ENCODE peak calls at places on chromosomes 5 and 9, in eight cellular contexts. One of them, this sample, is unnamed.

GRCh38 chr5:138952962-138953361 is 77.8 kb upstream of the LRRTM2 start:
- DNase-seq in naive thymus-derived CD8-positive, alpha-beta T cell: no peak
- DNase-seq in AG10803: no peak
- DNase-seq in NCI-H1092 treated with DMSO at 0.1 percent for 48 hours: peak
- DNase-seq in heart left ventricle: no peak
- DNase-seq in activated naive CD4-positive, alpha-beta T cell treated with Interleukin-2 at 50 U/mL for 16 hours: no peak
- DNase-seq in brain microvascular endothelial cell: no peak
- DNase-seq in DMS153: no peak
- DNase-seq in this sample: no peak

GRCh38 chr5:96687812-96688453 is 25.8 kb downstream of the CAST start:
- DNase-seq in heart left ventricle: no peak
- DNase-seq in NCI-H1092 treated with DMSO at 0.1 percent for 48 hours: peak
- DNase-seq in DMS153: peak
- DNase-seq in brain microvascular endothelial cell: peak
- DNase-seq in naive thymus-derived CD8-positive, alpha-beta T cell: no peak
- DNase-seq in AG10803: peak
- DNase-seq in activated naive CD4-positive, alpha-beta T cell treated with Interleukin-2 at 50 U/mL for 16 hours: no peak
- DNase-seq in this sample: peak

GRCh38 chr5:59069438-59070079 is 486.7 kb downstream of the RAB3C start:
- DNase-seq in brain microvascular endothelial cell: peak
- DNase-seq in NCI-H1092 treated with DMSO at 0.1 percent for 48 hours: no peak
- DNase-seq in heart left ventricle: peak
- DNase-seq in activated naive CD4-positive, alpha-beta T cell treated with Interleukin-2 at 50 U/mL for 16 hours: no peak
- DNase-seq in AG10803: peak
- DNase-seq in DMS153: no peak
- DNase-seq in naive thymus-derived CD8-positive, alpha-beta T cell: no peak
- DNase-seq in this sample: no peak

GRCh38 chr5:168366124-168366523 is 74.7 kb downstream of the WWC1 start:
- DNase-seq in NCI-H1092 treated with DMSO at 0.1 percent for 48 hours: no peak
- DNase-seq in brain microvascular endothelial cell: peak
- DNase-seq in DMS153: no peak
- DNase-seq in heart left ventricle: no peak
- DNase-seq in activated naive CD4-positive, alpha-beta T cell treated with Interleukin-2 at 50 U/mL for 16 hours: no peak
- DNase-seq in naive thymus-derived CD8-positive, alpha-beta T cell: no peak
- DNase-seq in AG10803: peak
- DNase-seq in this sample: no peak

GRCh38 chr9:126472446-126472845 is 141.3 kb upstream of the LMX1B start:
- DNase-seq in activated naive CD4-positive, alpha-beta T cell treated with Interleukin-2 at 50 U/mL for 16 hours: no peak
- DNase-seq in heart left ventricle: no peak
- DNase-seq in naive thymus-derived CD8-positive, alpha-beta T cell: no peak
- DNase-seq in DMS153: no peak
- DNase-seq in NCI-H1092 treated with DMSO at 0.1 percent for 48 hours: no peak
- DNase-seq in brain microvascular endothelial cell: no peak
- DNase-seq in AG10803: no peak
- DNase-seq in this sample: no peak

GRCh38 chr9:113853333-113853732 is 22.8 kb upstream of the ZNF618 start:
- DNase-seq in DMS153: no peak
- DNase-seq in heart left ventricle: no peak
- DNase-seq in activated naive CD4-positive, alpha-beta T cell treated with Interleukin-2 at 50 U/mL for 16 hours: no peak
- DNase-seq in NCI-H1092 treated with DMSO at 0.1 percent for 48 hours: no peak
- DNase-seq in naive thymus-derived CD8-positive, alpha-beta T cell: no peak
- DNase-seq in brain microvascular endothelial cell: no peak
- DNase-seq in AG10803: peak
- DNase-seq in this sample: no peak

GRCh38 chr5:173187054-173187743 is 42.9 kb downstream of the BNIP1 start:
- DNase-seq in AG10803: no peak
- DNase-seq in NCI-H1092 treated with DMSO at 0.1 percent for 48 hours: no peak
- DNase-seq in activated naive CD4-positive, alpha-beta T cell treated with Interleukin-2 at 50 U/mL for 16 hours: no peak
- DNase-seq in brain microvascular endothelial cell: no peak
- DNase-seq in DMS153: no peak
- DNase-seq in naive thymus-derived CD8-positive, alpha-beta T cell: peak
- DNase-seq in heart left ventricle: no peak
- DNase-seq in this sample: no peak

GRCh38 chr5:74116266-74116665 is 490.3 kb downstream of the ARHGEF28 start:
- DNase-seq in DMS153: no peak
- DNase-seq in activated naive CD4-positive, alpha-beta T cell treated with Interleukin-2 at 50 U/mL for 16 hours: no peak
- DNase-seq in NCI-H1092 treated with DMSO at 0.1 percent for 48 hours: no peak
- DNase-seq in heart left ventricle: no peak
- DNase-seq in brain microvascular endothelial cell: peak
- DNase-seq in naive thymus-derived CD8-positive, alpha-beta T cell: no peak
- DNase-seq in AG10803: no peak
- DNase-seq in this sample: no peak

GRCh38 chr5:141121563-141121962 is at the start of gene PCDHB4:
- DNase-seq in AG10803: no peak
- DNase-seq in brain microvascular endothelial cell: no peak
- DNase-seq in DMS153: no peak
- DNase-seq in heart left ventricle: no peak
- DNase-seq in NCI-H1092 treated with DMSO at 0.1 percent for 48 hours: no peak
- DNase-seq in activated naive CD4-positive, alpha-beta T cell treated with Interleukin-2 at 50 U/mL for 16 hours: no peak
- DNase-seq in naive thymus-derived CD8-positive, alpha-beta T cell: no peak
- DNase-seq in this sample: no peak

GRCh38 chr9:114668146-114668545 is 10.5 kb upstream of the TEX53 start:
- DNase-seq in AG10803: no peak
- DNase-seq in naive thymus-derived CD8-positive, alpha-beta T cell: no peak
- DNase-seq in DMS153: no peak
- DNase-seq in activated naive CD4-positive, alpha-beta T cell treated with Interleukin-2 at 50 U/mL for 16 hours: no peak
- DNase-seq in brain microvascular endothelial cell: no peak
- DNase-seq in heart left ventricle: no peak
- DNase-seq in NCI-H1092 treated with DMSO at 0.1 percent for 48 hours: no peak
- DNase-seq in this sample: no peak

GRCh38 chr5:116718317-116718716 is 143.7 kb upstream of the SEMA6A start:
- DNase-seq in NCI-H1092 treated with DMSO at 0.1 percent for 48 hours: no peak
- DNase-seq in naive thymus-derived CD8-positive, alpha-beta T cell: no peak
- DNase-seq in activated naive CD4-positive, alpha-beta T cell treated with Interleukin-2 at 50 U/mL for 16 hours: no peak
- DNase-seq in heart left ventricle: no peak
- DNase-seq in DMS153: no peak
- DNase-seq in brain microvascular endothelial cell: no peak
- DNase-seq in AG10803: no peak
- DNase-seq in this sample: no peak

GRCh38 chr9:121156263-121156731 is 45.4 kb downstream of the RAB14 start:
- DNase-seq in heart left ventricle: no peak
- DNase-seq in activated naive CD4-positive, alpha-beta T cell treated with Interleukin-2 at 50 U/mL for 16 hours: no peak
- DNase-seq in naive thymus-derived CD8-positive, alpha-beta T cell: no peak
- DNase-seq in AG10803: peak
- DNase-seq in NCI-H1092 treated with DMSO at 0.1 percent for 48 hours: no peak
- DNase-seq in DMS153: no peak
- DNase-seq in brain microvascular endothelial cell: peak
- DNase-seq in this sample: no peak

GRCh38 chr9:557601-558201 is 283.8 kb upstream of the DMRT1 start:
- DNase-seq in AG10803: no peak
- DNase-seq in brain microvascular endothelial cell: no peak
- DNase-seq in DMS153: no peak
- DNase-seq in activated naive CD4-positive, alpha-beta T cell treated with Interleukin-2 at 50 U/mL for 16 hours: no peak
- DNase-seq in NCI-H1092 treated with DMSO at 0.1 percent for 48 hours: no peak
- DNase-seq in naive thymus-derived CD8-positive, alpha-beta T cell: no peak
- DNase-seq in heart left ventricle: no peak
- DNase-seq in this sample: no peak

GRCh38 chr5:54803381-54804025 is 181.9 kb downstream of the ESM1 start:
- DNase-seq in AG10803: peak
- DNase-seq in brain microvascular endothelial cell: no peak
- DNase-seq in activated naive CD4-positive, alpha-beta T cell treated with Interleukin-2 at 50 U/mL for 16 hours: no peak
- DNase-seq in heart left ventricle: no peak
- DNase-seq in DMS153: no peak
- DNase-seq in NCI-H1092 treated with DMSO at 0.1 percent for 48 hours: no peak
- DNase-seq in naive thymus-derived CD8-positive, alpha-beta T cell: no peak
- DNase-seq in this sample: no peak

GRCh38 chr5:38473008-38473407 is 83.4 kb downstream of the LIFR start:
- DNase-seq in activated naive CD4-positive, alpha-beta T cell treated with Interleukin-2 at 50 U/mL for 16 hours: no peak
- DNase-seq in heart left ventricle: peak
- DNase-seq in AG10803: no peak
- DNase-seq in DMS153: peak
- DNase-seq in NCI-H1092 treated with DMSO at 0.1 percent for 48 hours: peak
- DNase-seq in brain microvascular endothelial cell: no peak
- DNase-seq in naive thymus-derived CD8-positive, alpha-beta T cell: no peak
- DNase-seq in this sample: peak

GRCh38 chr5:6633469-6634326 is 458 bp downstream of the SRD5A1 start:
- DNase-seq in naive thymus-derived CD8-positive, alpha-beta T cell: no peak
- DNase-seq in brain microvascular endothelial cell: peak
- DNase-seq in heart left ventricle: peak
- DNase-seq in AG10803: no peak
- DNase-seq in DMS153: no peak
- DNase-seq in activated naive CD4-positive, alpha-beta T cell treated with Interleukin-2 at 50 U/mL for 16 hours: no peak
- DNase-seq in NCI-H1092 treated with DMSO at 0.1 percent for 48 hours: peak
- DNase-seq in this sample: peak